ENCODE peak calls at places on chromosomes 11 and 22, in seven cellular contexts. One of them, this sample, is unnamed.

GRCh38 chr22:41263704-41264103 is 22.3 kb downstream of the RANGAP1 start:
- DNase-seq in body of pancreas: no peak
- DNase-seq in ovary: no peak
- DNase-seq in MM.1S: no peak
- DNase-seq in heart right ventricle: no peak
- DNase-seq in sigmoid colon: no peak
- DNase-seq in hepatocyte: no peak
- DNase-seq in this sample: no peak

GRCh38 chr11:75384438-75385080 is 14.8 kb upstream of the RPS3 start:
- DNase-seq in sigmoid colon: peak; percentile 87
- DNase-seq in ovary: peak; percentile 80
- DNase-seq in hepatocyte: peak; percentile 90
- DNase-seq in body of pancreas: peak; percentile 78
- DNase-seq in heart right ventricle: peak; percentile 70
- DNase-seq in MM.1S: peak; percentile 58
- DNase-seq in this sample: peak; percentile 84

GRCh38 chr11:115939726-115940421 is 435.7 kb upstream of the CADM1 start:
- DNase-seq in hepatocyte: no peak
- DNase-seq in ovary: no peak
- DNase-seq in MM.1S: peak; percentile 72
- DNase-seq in sigmoid colon: no peak
- DNase-seq in heart right ventricle: no peak
- DNase-seq in body of pancreas: no peak
- DNase-seq in this sample: no peak

GRCh38 chr22:40273319-40273718 is 73.0 kb upstream of the ADSL start:
- DNase-seq in hepatocyte: no peak
- DNase-seq in body of pancreas: no peak
- DNase-seq in heart right ventricle: no peak
- DNase-seq in ovary: no peak
- DNase-seq in MM.1S: no peak
- DNase-seq in sigmoid colon: no peak
- DNase-seq in this sample: no peak

GRCh38 chr11:2213384-2213842 is 41.8 kb upstream of the TH start:
- DNase-seq in ovary: no peak
- DNase-seq in hepatocyte: no peak
- DNase-seq in heart right ventricle: peak; percentile 2
- DNase-seq in body of pancreas: no peak
- DNase-seq in sigmoid colon: peak; percentile 50
- DNase-seq in MM.1S: no peak
- DNase-seq in this sample: no peak

GRCh38 chr11:73445980-73446379 is 69.8 kb downstream of the RELT start:
- DNase-seq in sigmoid colon: no peak
- DNase-seq in heart right ventricle: no peak
- DNase-seq in ovary: no peak
- DNase-seq in MM.1S: no peak
- DNase-seq in body of pancreas: no peak
- DNase-seq in hepatocyte: no peak
- DNase-seq in this sample: no peak

GRCh38 chr11:883527-883926 is 27.1 kb downstream of the CHID1 start:
- DNase-seq in body of pancreas: no peak
- DNase-seq in hepatocyte: no peak
- DNase-seq in MM.1S: no peak
- DNase-seq in sigmoid colon: no peak
- DNase-seq in ovary: no peak
- DNase-seq in heart right ventricle: no peak
- DNase-seq in this sample: no peak

GRCh38 chr22:42695294-42695693 is 25.4 kb downstream of the A4GALT start:
- DNase-seq in MM.1S: no peak
- DNase-seq in ovary: no peak
- DNase-seq in sigmoid colon: no peak
- DNase-seq in body of pancreas: no peak
- DNase-seq in hepatocyte: no peak
- DNase-seq in heart right ventricle: peak; percentile 55
- DNase-seq in this sample: no peak

GRCh38 chr11:61354208-61354607 is 7.5 kb downstream of the CYB561A3 start:
- DNase-seq in ovary: no peak
- DNase-seq in body of pancreas: no peak
- DNase-seq in heart right ventricle: no peak
- DNase-seq in sigmoid colon: no peak
- DNase-seq in MM.1S: no peak
- DNase-seq in hepatocyte: no peak
- DNase-seq in this sample: no peak

GRCh38 chr11:95989216-95989615 is 65.3 kb upstream of the MTMR2 start:
- DNase-seq in hepatocyte: no peak
- DNase-seq in ovary: no peak
- DNase-seq in body of pancreas: no peak
- DNase-seq in MM.1S: no peak
- DNase-seq in heart right ventricle: no peak
- DNase-seq in sigmoid colon: no peak
- DNase-seq in this sample: no peak

GRCh38 chr11:95984035-95984434 is 60.1 kb upstream of the MTMR2 start:
- DNase-seq in heart right ventricle: no peak
- DNase-seq in hepatocyte: no peak
- DNase-seq in MM.1S: no peak
- DNase-seq in sigmoid colon: no peak
- DNase-seq in body of pancreas: no peak
- DNase-seq in ovary: no peak
- DNase-seq in this sample: no peak

GRCh38 chr11:95989780-95990179 is 65.9 kb upstream of the MTMR2 start:
- DNase-seq in sigmoid colon: no peak
- DNase-seq in MM.1S: no peak
- DNase-seq in ovary: no peak
- DNase-seq in hepatocyte: no peak
- DNase-seq in body of pancreas: no peak
- DNase-seq in heart right ventricle: no peak
- DNase-seq in this sample: no peak

GRCh38 chr11:95991101-95991500 is 67.2 kb upstream of the MTMR2 start:
- DNase-seq in MM.1S: no peak
- DNase-seq in sigmoid colon: no peak
- DNase-seq in heart right ventricle: no peak
- DNase-seq in ovary: no peak
- DNase-seq in body of pancreas: no peak
- DNase-seq in hepatocyte: no peak
- DNase-seq in this sample: no peak

DNA sequence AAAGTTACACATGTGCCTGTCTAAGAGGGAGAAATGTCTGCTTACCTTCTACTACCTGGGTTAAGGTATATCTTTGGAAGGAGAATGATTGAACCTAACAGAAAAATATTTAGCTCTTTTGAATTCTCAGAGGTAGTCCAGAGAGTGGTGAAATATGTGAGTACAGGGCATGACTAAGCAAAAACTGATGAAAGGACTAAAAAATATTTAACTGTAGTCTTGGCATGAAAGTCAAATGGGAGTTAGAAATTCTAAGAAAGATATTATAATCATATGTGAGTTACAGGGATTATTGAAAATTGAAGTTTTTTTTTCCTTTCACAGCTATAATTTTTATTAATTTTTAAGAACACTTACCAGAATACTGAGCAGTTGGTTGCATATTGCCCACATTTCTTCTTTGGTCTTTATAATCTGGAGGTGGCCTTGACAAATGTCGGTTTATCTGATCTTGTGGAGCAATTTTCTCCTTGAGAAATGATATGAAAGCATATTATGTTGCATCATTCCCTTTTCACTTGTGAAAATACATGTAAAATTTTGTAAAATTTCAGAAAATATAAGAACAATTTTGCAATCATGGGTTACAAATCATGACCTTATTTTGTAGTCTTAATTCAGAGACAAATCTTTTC is 61.4 kb upstream of the MTMR2 start:
- DNase-seq in ovary: no peak
- DNase-seq in hepatocyte: no peak
- DNase-seq in sigmoid colon: no peak
- DNase-seq in body of pancreas: no peak
- DNase-seq in heart right ventricle: no peak
- DNase-seq in MM.1S: no peak
- DNase-seq in this sample: peak; percentile 56
- H3K36me3 ChIP-seq in ovary: no peaks in the 10 kb centered on the region
- H3K36me3 ChIP-seq in hepatocyte: no peaks in the 10 kb centered on the region
- H3K36me3 ChIP-seq in sigmoid colon: no peaks in the 10 kb centered on the region
- H3K36me3 ChIP-seq in body of pancreas: no peaks in the 10 kb centered on the region
- H3K36me3 ChIP-seq in heart right ventricle: peaks cover 79% of the 10 kb centered on the region
- H3K36me3 ChIP-seq in MM.1S: no peaks in the 10 kb centered on the region
- H3K36me3 ChIP-seq in this sample: no peaks in the 10 kb centered on the region

DNA sequence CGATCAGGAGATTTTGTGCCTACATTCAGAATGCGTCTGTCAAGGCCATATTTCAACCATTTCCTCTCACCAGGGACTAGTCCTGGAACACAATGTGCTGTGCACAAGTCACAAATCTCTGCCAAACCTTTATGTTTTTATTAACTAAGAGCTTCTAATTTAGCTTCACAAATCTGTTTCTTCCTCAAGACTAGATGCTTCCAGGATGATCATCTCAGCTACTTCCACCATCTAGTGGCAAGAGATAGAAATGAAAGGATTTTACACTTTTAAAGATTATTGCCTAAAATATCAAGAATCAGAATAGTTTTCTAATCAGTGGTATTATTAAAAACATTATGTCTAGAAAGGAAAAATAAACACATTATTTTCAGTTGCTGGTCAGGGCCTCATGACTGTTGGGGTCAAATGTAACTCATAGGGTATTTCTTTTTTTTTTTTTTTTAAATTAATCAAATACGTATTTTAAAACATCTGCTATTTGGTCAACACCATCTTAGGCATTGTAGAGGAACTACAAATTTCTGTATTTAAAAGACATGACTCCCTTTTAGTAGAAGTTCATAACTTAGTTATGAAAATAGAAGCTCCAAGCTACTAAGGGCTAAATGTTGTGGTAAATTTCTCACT is 1102.6 kb downstream of the DLG2 start:
- DNase-seq in heart right ventricle: no peak
- DNase-seq in sigmoid colon: no peak
- DNase-seq in body of pancreas: no peak
- DNase-seq in ovary: no peak
- DNase-seq in hepatocyte: peak; percentile 8
- DNase-seq in MM.1S: peak; percentile 33
- DNase-seq in this sample: no peak
- TF ChIP-seq CTCF in heart right ventricle: peak; percentile 55
- TF ChIP-seq CTCF in sigmoid colon: peak; percentile 18
- TF ChIP-seq CTCF in body of pancreas: peak; percentile 44
- TF ChIP-seq CTCF in ovary: peak; percentile 17
- TF ChIP-seq CTCF in hepatocyte: peak; percentile 69
- TF ChIP-seq CTCF in MM.1S: peak; percentile 51
- TF ChIP-seq CTCF in this sample: peak; percentile 59

GRCh38 chr11:134258577-134258976 is 5.2 kb downstream of the ACAD8 start:
- DNase-seq in ovary: no peak
- DNase-seq in hepatocyte: no peak
- DNase-seq in MM.1S: no peak
- DNase-seq in body of pancreas: no peak
- DNase-seq in sigmoid colon: no peak
- DNase-seq in heart right ventricle: no peak
- DNase-seq in this sample: no peak
- H3K36me3 ChIP-seq in ovary: no peaks in the 10 kb centered on the region
- H3K36me3 ChIP-seq in hepatocyte: no peaks in the 10 kb centered on the region
- H3K36me3 ChIP-seq in MM.1S: no peaks in the 10 kb centered on the region
- H3K36me3 ChIP-seq in body of pancreas: no peaks in the 10 kb centered on the region
- H3K36me3 ChIP-seq in sigmoid colon: peaks cover 20% of the 10 kb centered on the region
- H3K36me3 ChIP-seq in heart right ventricle: peaks cover 71% of the 10 kb centered on the region
- H3K36me3 ChIP-seq in this sample: peaks cover 20% of the 10 kb centered on the region

GRCh38 chr11:119691020-119691666 is 37.9 kb downstream of the NECTIN1 start:
- DNase-seq in MM.1S: peak; percentile 33
- DNase-seq in hepatocyte: no peak
- DNase-seq in sigmoid colon: no peak
- DNase-seq in ovary: no peak
- DNase-seq in body of pancreas: no peak
- DNase-seq in heart right ventricle: no peak
- DNase-seq in this sample: no peak
- TF ChIP-seq CTCF in MM.1S: peak; percentile 4
- TF ChIP-seq CTCF in hepatocyte: no peak
- TF ChIP-seq CTCF in sigmoid colon: no peak
- TF ChIP-seq CTCF in ovary: no peak
- TF ChIP-seq CTCF in body of pancreas: no peak
- TF ChIP-seq CTCF in heart right ventricle: no peak
- TF ChIP-seq CTCF in this sample: peak; percentile 15

DNA sequence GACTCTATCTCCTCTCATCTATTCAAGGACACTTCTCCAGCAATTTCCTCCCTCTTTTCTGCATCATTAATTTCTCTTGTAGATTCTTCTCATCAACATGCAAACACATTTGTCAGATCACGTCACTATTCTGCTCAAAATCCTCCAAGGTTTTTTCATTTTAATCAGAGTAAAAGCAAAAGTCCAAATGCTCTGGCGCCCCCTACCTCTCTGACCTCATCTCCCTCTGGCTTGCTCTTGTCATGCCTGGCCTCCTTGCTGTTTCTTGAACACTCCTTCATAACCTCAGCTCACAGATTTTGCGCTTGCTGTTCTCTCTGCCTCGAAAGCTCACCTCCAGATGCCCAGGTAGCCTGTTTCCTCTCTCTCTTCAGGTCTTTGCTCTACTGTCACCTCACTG is 22.4 kb downstream of the RTCB start:
- DNase-seq in heart right ventricle: no peak
- DNase-seq in body of pancreas: no peak
- DNase-seq in MM.1S: no peak
- DNase-seq in ovary: no peak
- DNase-seq in sigmoid colon: no peak
- DNase-seq in hepatocyte: peak; percentile 42
- DNase-seq in this sample: peak; percentile 23
- H3K36me3 ChIP-seq in heart right ventricle: peaks cover 91% of the 10 kb centered on the region
- H3K36me3 ChIP-seq in body of pancreas: peaks cover 34% of the 10 kb centered on the region
- H3K36me3 ChIP-seq in MM.1S: peaks cover 25% of the 10 kb centered on the region
- H3K36me3 ChIP-seq in ovary: no peaks in the 10 kb centered on the region
- H3K36me3 ChIP-seq in sigmoid colon: peaks cover 41% of the 10 kb centered on the region
- H3K36me3 ChIP-seq in hepatocyte: peaks cover 10% of the 10 kb centered on the region
- H3K36me3 ChIP-seq in this sample: peaks cover 47% of the 10 kb centered on the region

GRCh38 chr11:132992838-132993680 is 539.2 kb downstream of the OPCML start:
- DNase-seq in heart right ventricle: no peak
- DNase-seq in MM.1S: no peak
- DNase-seq in hepatocyte: no peak
- DNase-seq in ovary: no peak
- DNase-seq in sigmoid colon: no peak
- DNase-seq in body of pancreas: no peak
- DNase-seq in this sample: no peak
- TF ChIP-seq CTCF in heart right ventricle: no peak
- TF ChIP-seq CTCF in MM.1S: no peak
- TF ChIP-seq CTCF in hepatocyte: no peak
- TF ChIP-seq CTCF in ovary: no peak
- TF ChIP-seq CTCF in sigmoid colon: no peak
- TF ChIP-seq CTCF in body of pancreas: no peak
- TF ChIP-seq CTCF in this sample: peak; percentile 16

GRCh38 chr11:46319074-46319453 is 28.2 kb upstream of the DGKZ start:
- DNase-seq in heart right ventricle: no peak
- DNase-seq in hepatocyte: no peak
- DNase-seq in body of pancreas: no peak
- DNase-seq in sigmoid colon: no peak
- DNase-seq in MM.1S: no peak
- DNase-seq in ovary: no peak
- DNase-seq in this sample: no peak

GRCh38 chr11:46315033-46315738 is 32.1 kb upstream of the DGKZ start:
- DNase-seq in MM.1S: peak; percentile 53
- DNase-seq in sigmoid colon: peak; percentile 78
- DNase-seq in body of pancreas: peak; percentile 80
- DNase-seq in heart right ventricle: peak; percentile 73
- DNase-seq in ovary: peak; percentile 71
- DNase-seq in hepatocyte: peak; percentile 81
- DNase-seq in this sample: peak; percentile 85

GRCh38 chr11:46321757-46322156 is 25.5 kb upstream of the DGKZ start:
- DNase-seq in heart right ventricle: no peak
- DNase-seq in hepatocyte: no peak
- DNase-seq in ovary: no peak
- DNase-seq in sigmoid colon: no peak
- DNase-seq in body of pancreas: no peak
- DNase-seq in MM.1S: no peak
- DNase-seq in this sample: no peak

GRCh38 chr11:46315783-46316563 is 31.3 kb upstream of the DGKZ start:
- DNase-seq in body of pancreas: peak; percentile 79
- DNase-seq in MM.1S: no peak
- DNase-seq in sigmoid colon: no peak
- DNase-seq in ovary: no peak
- DNase-seq in hepatocyte: no peak
- DNase-seq in heart right ventricle: peak; percentile 50
- DNase-seq in this sample: peak; percentile 26
- H3K36me3 ChIP-seq in body of pancreas: no peaks in the 10 kb centered on the region
- H3K36me3 ChIP-seq in MM.1S: no peaks in the 10 kb centered on the region
- H3K36me3 ChIP-seq in sigmoid colon: no peaks in the 10 kb centered on the region
- H3K36me3 ChIP-seq in ovary: no peaks in the 10 kb centered on the region
- H3K36me3 ChIP-seq in hepatocyte: no peaks in the 10 kb centered on the region
- H3K36me3 ChIP-seq in heart right ventricle: peaks cover 83% of the 10 kb centered on the region
- H3K36me3 ChIP-seq in this sample: no peaks in the 10 kb centered on the region

This sample was measured in cardiac muscle cell.